ENCODE peak calls at places on chromosomes 1 and 21, in six cellular contexts. One of them, this sample, is unnamed. For H3K36me3 and H3K27me3, the result is how much of the 10 kb centered on the place peaks cover.

GRCh38 chr1:68973459-68974244 is 476.8 kb upstream of the DEPDC1 start:
- DNase-seq in mesendoderm: no peak
- DNase-seq in cardiac muscle cell: peak
- DNase-seq in heart left ventricle: no peak
- DNase-seq in CD8-positive, alpha-beta T cell: no peak
- DNase-seq in adrenal gland: peak
- DNase-seq in this sample: no peak

GRCh38 chr1:66752671-66753371 is 562 bp downstream of the DYNLT5 start:
- DNase-seq in mesendoderm: peak
- DNase-seq in cardiac muscle cell: no peak
- DNase-seq in heart left ventricle: peak
- DNase-seq in CD8-positive, alpha-beta T cell: no peak
- DNase-seq in adrenal gland: no peak
- DNase-seq in this sample: no peak

GRCh38 chr1:174206148-174206826 is 47.0 kb downstream of the RABGAP1L start:
- DNase-seq in mesendoderm: no peak
- DNase-seq in cardiac muscle cell: peak
- DNase-seq in heart left ventricle: no peak
- DNase-seq in CD8-positive, alpha-beta T cell: no peak
- DNase-seq in adrenal gland: no peak
- DNase-seq in this sample: no peak

GRCh38 chr1:65527672-65528071 is 107.2 kb downstream of the LEPR start:
- DNase-seq in mesendoderm: no peak
- DNase-seq in cardiac muscle cell: peak
- DNase-seq in heart left ventricle: no peak
- DNase-seq in CD8-positive, alpha-beta T cell: no peak
- DNase-seq in adrenal gland: no peak
- DNase-seq in this sample: no peak

GRCh38 chr1:46300673-46301405 is 2.6 kb downstream of the LRRC41 start:
- DNase-seq in mesendoderm: no peak
- DNase-seq in cardiac muscle cell: peak
- DNase-seq in heart left ventricle: peak
- DNase-seq in CD8-positive, alpha-beta T cell: no peak
- DNase-seq in adrenal gland: no peak
- DNase-seq in this sample: no peak

GRCh38 chr1:27773732-27774445 is 870 bp downstream of the STX12 start:
- DNase-seq in mesendoderm: peak
- DNase-seq in cardiac muscle cell: peak
- DNase-seq in heart left ventricle: no peak
- DNase-seq in CD8-positive, alpha-beta T cell: no peak
- DNase-seq in adrenal gland: no peak
- DNase-seq in this sample: no peak

GRCh38 chr1:199522936-199523335 is 504.6 kb upstream of the NR5A2 start:
- DNase-seq in mesendoderm: no peak
- DNase-seq in cardiac muscle cell: no peak
- DNase-seq in heart left ventricle: no peak
- DNase-seq in CD8-positive, alpha-beta T cell: no peak
- DNase-seq in adrenal gland: no peak
- DNase-seq in this sample: no peak

GRCh38 chr1:57061369-57061768 is 95.6 kb upstream of the C8B start:
- DNase-seq in mesendoderm: peak
- DNase-seq in cardiac muscle cell: peak
- DNase-seq in heart left ventricle: no peak
- DNase-seq in CD8-positive, alpha-beta T cell: no peak
- DNase-seq in adrenal gland: no peak
- DNase-seq in this sample: no peak

GRCh38 chr1:201298381-201299367 is 15.4 kb downstream of the PKP1 start:
- DNase-seq in mesendoderm: no peak
- DNase-seq in cardiac muscle cell: peak
- DNase-seq in heart left ventricle: no peak
- DNase-seq in CD8-positive, alpha-beta T cell: no peak
- DNase-seq in adrenal gland: no peak
- DNase-seq in this sample: no peak

GRCh38 chr1:59752556-59753412 is 62.0 kb upstream of the HOOK1 start:
- DNase-seq in mesendoderm: no peak
- DNase-seq in cardiac muscle cell: no peak
- DNase-seq in heart left ventricle: no peak
- DNase-seq in CD8-positive, alpha-beta T cell: no peak
- DNase-seq in adrenal gland: no peak
- DNase-seq in this sample: no peak

GRCh38 chr1:924619-925323 is 1.0 kb downstream of the SAMD11 start:
- DNase-seq in mesendoderm: peak
- DNase-seq in cardiac muscle cell: peak
- DNase-seq in heart left ventricle: no peak
- DNase-seq in CD8-positive, alpha-beta T cell: no peak
- DNase-seq in adrenal gland: no peak
- DNase-seq in this sample: peak

GRCh38 chr21:39263372-39263771 is 50.1 kb downstream of the BRWD1 start:
- DNase-seq in mesendoderm: no peak
- DNase-seq in cardiac muscle cell: peak
- DNase-seq in heart left ventricle: no peak
- DNase-seq in CD8-positive, alpha-beta T cell: no peak
- DNase-seq in adrenal gland: no peak
- DNase-seq in this sample: no peak

GRCh38 chr1:22673486-22674409 is 20.7 kb downstream of the C1QB start:
- DNase-seq in mesendoderm: peak
- DNase-seq in cardiac muscle cell: peak
- DNase-seq in heart left ventricle: no peak
- DNase-seq in CD8-positive, alpha-beta T cell: no peak
- DNase-seq in adrenal gland: peak
- DNase-seq in this sample: peak

DNA sequence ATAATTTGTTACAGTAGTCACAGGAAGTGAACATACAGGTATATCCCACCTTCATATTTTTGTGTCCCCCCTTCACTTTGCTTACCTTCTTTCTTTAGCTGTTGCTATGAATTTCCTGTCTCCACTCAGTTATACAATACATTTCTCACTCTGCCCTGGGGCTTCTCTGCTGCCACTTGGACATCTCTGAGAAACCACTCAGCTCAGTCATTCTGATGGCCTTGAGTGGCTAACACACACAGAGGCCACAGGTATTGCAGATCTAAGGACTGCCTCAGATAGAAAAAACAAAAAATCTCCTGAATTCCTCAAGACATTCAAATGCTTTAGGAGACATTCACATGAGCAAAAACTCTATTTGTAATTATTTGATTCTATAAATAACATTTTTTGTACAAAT is 87.7 kb downstream of the OLFM3 start:
- DNase-seq in mesendoderm: no peak
- DNase-seq in cardiac muscle cell: no peak
- DNase-seq in heart left ventricle: no peak
- DNase-seq in CD8-positive, alpha-beta T cell: no peak
- DNase-seq in adrenal gland: no peak
- DNase-seq in this sample: no peak
- H3K4me3 ChIP-seq in mesendoderm: no peak
- H3K4me3 ChIP-seq in cardiac muscle cell: no peak
- H3K4me3 ChIP-seq in heart left ventricle: no peak
- H3K4me3 ChIP-seq in CD8-positive, alpha-beta T cell: no peak
- H3K4me3 ChIP-seq in adrenal gland: no peak
- H3K4me3 ChIP-seq in this sample: no peak

GRCh38 chr1:39321979-39322378 is 117.5 kb downstream of the MACF1 start:
- DNase-seq in mesendoderm: no peak
- DNase-seq in cardiac muscle cell: no peak
- DNase-seq in heart left ventricle: no peak
- DNase-seq in CD8-positive, alpha-beta T cell: no peak
- DNase-seq in adrenal gland: no peak
- DNase-seq in this sample: no peak

GRCh38 chr1:39317111-39317510 is 112.6 kb downstream of the MACF1 start:
- DNase-seq in mesendoderm: peak
- DNase-seq in cardiac muscle cell: no peak
- DNase-seq in heart left ventricle: no peak
- DNase-seq in CD8-positive, alpha-beta T cell: no peak
- DNase-seq in adrenal gland: peak
- DNase-seq in this sample: no peak

GRCh38 chr1:39317910-39318633 is 113.6 kb downstream of the MACF1 start:
- DNase-seq in mesendoderm: peak
- DNase-seq in cardiac muscle cell: peak
- DNase-seq in heart left ventricle: peak
- DNase-seq in CD8-positive, alpha-beta T cell: no peak
- DNase-seq in adrenal gland: no peak
- DNase-seq in this sample: no peak

GRCh38 chr1:39326836-39327235 is 122.3 kb downstream of the MACF1 start:
- DNase-seq in mesendoderm: no peak
- DNase-seq in cardiac muscle cell: no peak
- DNase-seq in heart left ventricle: no peak
- DNase-seq in CD8-positive, alpha-beta T cell: no peak
- DNase-seq in adrenal gland: no peak
- DNase-seq in this sample: no peak

GRCh38 chr1:39322431-39322830 is 117.9 kb downstream of the MACF1 start:
- DNase-seq in mesendoderm: no peak
- DNase-seq in cardiac muscle cell: no peak
- DNase-seq in heart left ventricle: no peak
- DNase-seq in CD8-positive, alpha-beta T cell: no peak
- DNase-seq in adrenal gland: no peak
- DNase-seq in this sample: no peak
- H3K36me3 ChIP-seq in mesendoderm: under half
- H3K36me3 ChIP-seq in cardiac muscle cell: half or more
- H3K36me3 ChIP-seq in heart left ventricle: half or more
- H3K36me3 ChIP-seq in CD8-positive, alpha-beta T cell: half or more
- H3K36me3 ChIP-seq in adrenal gland: under half
- H3K36me3 ChIP-seq in this sample: under half

GRCh38 chr1:7712731-7713323 is 58.3 kb upstream of the VAMP3 start:
- DNase-seq in mesendoderm: no peak
- DNase-seq in cardiac muscle cell: no peak
- DNase-seq in heart left ventricle: no peak
- DNase-seq in CD8-positive, alpha-beta T cell: no peak
- DNase-seq in adrenal gland: no peak
- DNase-seq in this sample: no peak
- H3K27me3 ChIP-seq in mesendoderm: under half
- H3K27me3 ChIP-seq in cardiac muscle cell: under half
- H3K27me3 ChIP-seq in heart left ventricle: under half
- H3K27me3 ChIP-seq in CD8-positive, alpha-beta T cell: under half
- H3K27me3 ChIP-seq in adrenal gland: under half
- H3K27me3 ChIP-seq in this sample: under half

DNA sequence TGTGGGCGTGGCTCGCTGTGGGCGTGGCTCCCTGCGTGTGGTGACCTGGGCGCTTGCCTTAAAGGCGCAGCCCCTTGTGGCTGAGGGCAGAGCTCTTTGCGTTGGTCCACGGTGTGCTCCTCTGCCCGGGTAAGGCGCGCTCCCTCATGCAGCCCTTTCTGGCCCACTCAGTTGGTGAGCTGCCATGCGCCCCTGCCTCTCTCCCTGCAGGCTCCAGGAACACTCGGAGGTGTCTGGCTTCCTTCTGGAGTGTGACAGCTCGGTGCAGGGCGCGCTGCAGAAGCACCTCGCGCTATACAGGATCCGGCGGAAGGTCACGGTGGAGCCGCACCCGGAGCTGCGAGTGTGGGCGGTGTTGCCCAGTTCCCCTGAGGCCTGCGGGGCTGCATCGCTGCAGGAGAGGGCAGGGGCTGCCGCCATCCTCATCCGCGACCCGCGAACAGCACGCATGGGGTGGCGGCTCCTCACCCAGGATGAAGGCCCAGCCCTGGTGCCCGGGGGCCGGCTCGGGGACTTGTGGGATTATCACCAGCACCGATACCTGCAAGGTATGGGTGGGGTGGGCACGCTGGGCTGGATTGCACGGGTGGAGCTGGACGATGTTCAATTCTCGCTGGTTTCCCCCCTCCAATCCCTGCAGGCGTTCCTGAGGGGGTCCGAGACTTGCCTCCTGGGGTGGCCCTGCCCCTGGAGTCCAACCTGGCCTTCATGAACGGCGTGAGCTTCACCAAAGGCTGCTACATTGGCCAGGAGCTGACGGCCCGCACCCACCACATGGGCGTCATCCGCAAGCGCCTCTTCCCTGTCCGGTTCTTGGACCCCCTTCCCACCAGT is 9.1 kb downstream of the IBA57 start:
- DNase-seq in mesendoderm: peak
- DNase-seq in cardiac muscle cell: peak
- DNase-seq in heart left ventricle: no peak
- DNase-seq in CD8-positive, alpha-beta T cell: no peak
- DNase-seq in adrenal gland: no peak
- DNase-seq in this sample: peak
- H3K4me3 ChIP-seq in mesendoderm: no peak
- H3K4me3 ChIP-seq in cardiac muscle cell: no peak
- H3K4me3 ChIP-seq in heart left ventricle: no peak
- H3K4me3 ChIP-seq in CD8-positive, alpha-beta T cell: no peak
- H3K4me3 ChIP-seq in adrenal gland: no peak
- H3K4me3 ChIP-seq in this sample: peak

GRCh38 chr1:158330390-158330789 is 941 bp downstream of the CD1B start:
- DNase-seq in mesendoderm: peak
- DNase-seq in cardiac muscle cell: no peak
- DNase-seq in heart left ventricle: no peak
- DNase-seq in CD8-positive, alpha-beta T cell: no peak
- DNase-seq in adrenal gland: no peak
- DNase-seq in this sample: no peak

GRCh38 chr1:158329807-158330206 is 1.5 kb downstream of the CD1B start:
- DNase-seq in mesendoderm: peak
- DNase-seq in cardiac muscle cell: peak
- DNase-seq in heart left ventricle: no peak
- DNase-seq in CD8-positive, alpha-beta T cell: no peak
- DNase-seq in adrenal gland: no peak
- DNase-seq in this sample: peak

GRCh38 chr1:158331431-158331830 is at the start of gene CD1B:
- DNase-seq in mesendoderm: no peak
- DNase-seq in cardiac muscle cell: no peak
- DNase-seq in heart left ventricle: no peak
- DNase-seq in CD8-positive, alpha-beta T cell: no peak
- DNase-seq in adrenal gland: no peak
- DNase-seq in this sample: no peak

GRCh38 chr1:158333405-158334145 is 2.2 kb upstream of the CD1B start:
- DNase-seq in mesendoderm: no peak
- DNase-seq in cardiac muscle cell: no peak
- DNase-seq in heart left ventricle: no peak
- DNase-seq in CD8-positive, alpha-beta T cell: no peak
- DNase-seq in adrenal gland: no peak
- DNase-seq in this sample: no peak

GRCh38 chr1:158334601-158335292 is 3.4 kb upstream of the CD1B start:
- DNase-seq in mesendoderm: no peak
- DNase-seq in cardiac muscle cell: no peak
- DNase-seq in heart left ventricle: no peak
- DNase-seq in CD8-positive, alpha-beta T cell: no peak
- DNase-seq in adrenal gland: no peak
- DNase-seq in this sample: no peak
- H3K36me3 ChIP-seq in mesendoderm: under half
- H3K36me3 ChIP-seq in cardiac muscle cell: under half
- H3K36me3 ChIP-seq in heart left ventricle: under half
- H3K36me3 ChIP-seq in CD8-positive, alpha-beta T cell: under half
- H3K36me3 ChIP-seq in adrenal gland: under half
- H3K36me3 ChIP-seq in this sample: under half

GRCh38 chr1:151474711-151475110 is 15.4 kb upstream of the POGZ start:
- DNase-seq in mesendoderm: no peak
- DNase-seq in cardiac muscle cell: no peak
- DNase-seq in heart left ventricle: no peak
- DNase-seq in CD8-positive, alpha-beta T cell: no peak
- DNase-seq in adrenal gland: no peak
- DNase-seq in this sample: peak
- H3K27me3 ChIP-seq in mesendoderm: under half
- H3K27me3 ChIP-seq in cardiac muscle cell: under half
- H3K27me3 ChIP-seq in heart left ventricle: under half
- H3K27me3 ChIP-seq in CD8-positive, alpha-beta T cell: under half
- H3K27me3 ChIP-seq in adrenal gland: under half
- H3K27me3 ChIP-seq in this sample: under half

This sample was measured in H7.